ENCODE peak calls at places on chromosomes 16 and 17, in five cellular contexts. N is SK-N-SH treated with all-trans-retinoic acid at 6 μM for 48 hours, Y is aorta, R is PC-3, A is sciatic nerve. F is an unnamed sample.

GRCh38 chr16:50719401-50720337 is 22.2 kb upstream of the CYLD start:
- ATAC-seq in Y (no peak), N (no peak), R (peak), A (no peak), F (no peak)

GRCh38 chr17:65601881-65602280 is 40.4 kb upstream of the AXIN2 start:
- ATAC-seq in N (no peak), Y (no peak), A (no peak), R (no peak), F (no peak)

GRCh38 chr17:27939489-27940465 is 46.6 kb upstream of the LYRM9 start:
- ATAC-seq in A (no peak), R (no peak), N (no peak), Y (no peak), F (no peak)

GRCh38 chr16:71777329-71777728 is 31.3 kb downstream of the AP1G1 start:
- ATAC-seq in N (no peak), Y (no peak), R (no peak), A (no peak), F (no peak)

GRCh38 chr17:68297168-68297567 is 5.9 kb downstream of the ARSG start:
- ATAC-seq in A (no peak), R (no peak), Y (no peak), N (no peak), F (no peak)

GRCh38 chr16:56093055-56093454 is 98.2 kb upstream of the GNAO1 start:
- ATAC-seq in R (no peak), Y (no peak), N (no peak), A (no peak), F (no peak)

GRCh38 chr16:46908540-46909372 is 24.6 kb downstream of the GPT2 start:
- ATAC-seq in A (peak), R (peak), N (peak), Y (peak), F (no peak)

GRCh38 chr17:81578038-81578441 is 25.9 kb upstream of the FAAP100 start:
- ATAC-seq in A (no peak), R (no peak), N (no peak), Y (no peak), F (no peak)

GRCh38 chr16:68382296-68382718 is 66.0 kb downstream of the SMPD3 start:
- ATAC-seq in Y (no peak), N (peak), A (no peak), R (no peak), F (no peak)

GRCh38 chr17:55394357-55395021 is 27.1 kb downstream of the MMD start:
- ATAC-seq in N (no peak), A (peak), R (no peak), Y (no peak), F (peak)

GRCh38 chr17:40355804-40356758 is 8.5 kb downstream of the GJD3 start:
- ATAC-seq in Y (no peak), A (peak), R (no peak), N (no peak), F (no peak)

GRCh38 chr16:2507679-2508064 is 6.1 kb upstream of the ATP6V0C start:
- ATAC-seq in A (peak), N (no peak), R (no peak), Y (no peak), F (peak)

GRCh38 chr17:81082177-81083073 is 47.5 kb downstream of the BAIAP2 start:
- ATAC-seq in A (peak), R (no peak), N (no peak), Y (no peak), F (no peak)

GRCh38 chr16:14572535-14572934 is 57.5 kb downstream of the PARN start:
- ATAC-seq in N (no peak), R (no peak), Y (no peak), A (no peak), F (no peak)

GRCh38 chr17:65918450-65918849 is 273.5 kb downstream of the CEP112 start:
- ATAC-seq in R (no peak), N (no peak), A (peak), Y (no peak), F (no peak)

GRCh38 chr17:8332688-8333087 is 7.0 kb upstream of the ODF4 start:
- ATAC-seq in N (no peak), R (peak), A (no peak), Y (no peak), F (no peak)

GRCh38 chr17:80029235-80029974 is 6.3 kb downstream of the TBC1D16 start:
- ATAC-seq in R (peak), N (peak), Y (peak), A (peak), F (peak)

GRCh38 chr17:34299017-34299416 is 13.5 kb downstream of the CCL11 start:
- ATAC-seq in N (no peak), Y (no peak), R (no peak), A (no peak), F (no peak)

GRCh38 chr16:82027629-82028035 is 7.4 kb upstream of the HSD17B2 start:
- ATAC-seq in Y (no peak), A (no peak), N (no peak), R (no peak), F (no peak)

GRCh38 chr16:59342669-59343068 is 608.6 kb upstream of the GOT2 start:
- ATAC-seq in A (no peak), N (no peak), R (no peak), Y (no peak), F (no peak)

GRCh38 chr17:38434178-38434665 is 6.0 kb downstream of the ARHGAP23 start:
- ATAC-seq in Y (no peak), R (no peak), A (peak), N (no peak), F (no peak)

GRCh38 chr16:2817496-2818277 is 650 bp downstream of the PRSS21 start:
- ATAC-seq in N (no peak), R (no peak), A (no peak), Y (no peak), F (no peak)

GRCh38 chr17:82244413-82245140 is 15.7 kb downstream of the SLC16A3 start:
- ATAC-seq in R (no peak), N (peak), A (no peak), Y (no peak), F (no peak)

GRCh38 chr16:65524997-65525396 is 403.1 kb upstream of the CDH11 start:
- ATAC-seq in Y (no peak), N (no peak), A (no peak), R (no peak), F (no peak)

GRCh38 chr16:8187782-8188372 is 402.4 kb downstream of the TMEM114 start:
- ATAC-seq in N (no peak), Y (no peak), R (no peak), A (no peak), F (no peak)

GRCh38 chr17:79391808-79392233 is 219.0 kb downstream of the RBFOX3 start:
- ATAC-seq in R (peak), A (peak), N (peak), Y (peak), F (no peak)

GRCh38 chr16:12959072-12959471 is 57.7 kb downstream of the SHISA9 start:
- ATAC-seq in N (no peak), R (no peak), A (no peak), Y (no peak), F (no peak)

GRCh38 chr16:13931845-13932244 is 11.9 kb downstream of the ERCC4 start:
- ATAC-seq in A (no peak), N (no peak), Y (no peak), R (no peak), F (no peak)

GRCh38 chr17:4206945-4207344 is 56.8 kb downstream of the ANKFY1 start:
- ATAC-seq in Y (no peak), R (no peak), A (no peak), N (no peak), F (no peak)

GRCh38 chr16:30797670-30798309 is 10.8 kb upstream of the ZNF629 start:
- ATAC-seq in A (no peak), R (peak), N (peak), Y (no peak), F (no peak)

F was measured in gastroesophageal sphincter.